ENCODE peak calls at places on chromosomes 12 and 14, in seven cellular contexts. One of them, this sample, is unnamed.
A peak's percentile ranks its signal among the peaks of the same experiment; 100 is the strongest.

GRCh38 chr12:53054112-53054878 is 4.4 kb downstream of the TNS2 start:
- DNase-seq in trophoblast cell: peak; percentile 95
- DNase-seq in IMR-90: peak; percentile 77
- DNase-seq in neuronal stem cell: peak; percentile 93
- DNase-seq in mesenchymal stem cell: peak; percentile 89
- DNase-seq in mesendoderm: peak; percentile 98
- DNase-seq in H9: peak; percentile 99
- DNase-seq in this sample: peak; percentile 97

GRCh38 chr12:51897181-51897580 is 9.3 kb downstream of the ANKRD33 start:
- DNase-seq in IMR-90: no peak
- DNase-seq in neuronal stem cell: no peak
- DNase-seq in mesendoderm: no peak
- DNase-seq in mesenchymal stem cell: no peak
- DNase-seq in H9: no peak
- DNase-seq in trophoblast cell: no peak
- DNase-seq in this sample: no peak

GRCh38 chr12:56122637-56123036 is 4.6 kb downstream of the ZC3H10 start:
- DNase-seq in H9: no peak
- DNase-seq in trophoblast cell: no peak
- DNase-seq in neuronal stem cell: no peak
- DNase-seq in mesenchymal stem cell: peak; percentile 17
- DNase-seq in mesendoderm: no peak
- DNase-seq in IMR-90: no peak
- DNase-seq in this sample: no peak

GRCh38 chr14:100341301-100342031 is 18.3 kb downstream of the SLC25A47 start:
- DNase-seq in IMR-90: peak; percentile 95
- DNase-seq in mesendoderm: no peak
- DNase-seq in mesenchymal stem cell: peak; percentile 97
- DNase-seq in neuronal stem cell: no peak
- DNase-seq in H9: no peak
- DNase-seq in trophoblast cell: peak; percentile 68
- DNase-seq in this sample: no peak

GRCh38 chr14:76920572-76921175 is 94.5 kb downstream of the LRRC74A start:
- DNase-seq in IMR-90: no peak
- DNase-seq in mesenchymal stem cell: peak; percentile 54
- DNase-seq in neuronal stem cell: no peak
- DNase-seq in H9: peak; percentile 64
- DNase-seq in trophoblast cell: no peak
- DNase-seq in mesendoderm: peak; percentile 85
- DNase-seq in this sample: no peak

GRCh38 chr12:58414398-58414871 is 473.1 kb downstream of the ATP23 start:
- DNase-seq in IMR-90: peak; percentile 89
- DNase-seq in neuronal stem cell: no peak
- DNase-seq in trophoblast cell: no peak
- DNase-seq in H9: no peak
- DNase-seq in mesenchymal stem cell: peak; percentile 74
- DNase-seq in mesendoderm: no peak
- DNase-seq in this sample: no peak

GRCh38 chr12:119659289-119659897 is 8.5 kb upstream of the PRKAB1 start:
- DNase-seq in mesendoderm: no peak
- DNase-seq in IMR-90: peak; percentile 24
- DNase-seq in neuronal stem cell: peak; percentile 35
- DNase-seq in mesenchymal stem cell: peak; percentile 44
- DNase-seq in H9: no peak
- DNase-seq in trophoblast cell: peak; percentile 30
- DNase-seq in this sample: no peak

GRCh38 chr14:69571879-69572633 is 2.6 kb downstream of the CCDC177 start:
- DNase-seq in trophoblast cell: no peak
- DNase-seq in IMR-90: peak; percentile 15
- DNase-seq in H9: peak; percentile 75
- DNase-seq in mesendoderm: no peak
- DNase-seq in mesenchymal stem cell: no peak
- DNase-seq in neuronal stem cell: no peak
- DNase-seq in this sample: peak; percentile 69

GRCh38 chr14:60106341-60106740 is 14.6 kb downstream of the PCNX4 start:
- DNase-seq in trophoblast cell: no peak
- DNase-seq in mesendoderm: no peak
- DNase-seq in H9: no peak
- DNase-seq in IMR-90: peak; percentile 76
- DNase-seq in neuronal stem cell: no peak
- DNase-seq in mesenchymal stem cell: peak; percentile 86
- DNase-seq in this sample: no peak

GRCh38 chr12:123655420-123655819 is 15.5 kb upstream of the TCTN2 start:
- DNase-seq in trophoblast cell: no peak
- DNase-seq in neuronal stem cell: no peak
- DNase-seq in H9: no peak
- DNase-seq in mesendoderm: no peak
- DNase-seq in mesenchymal stem cell: no peak
- DNase-seq in IMR-90: no peak
- DNase-seq in this sample: no peak

GRCh38 chr12:100953677-100954076 is 159.1 kb downstream of the ANO4 start:
- DNase-seq in H9: peak; percentile 60
- DNase-seq in mesenchymal stem cell: no peak
- DNase-seq in IMR-90: no peak
- DNase-seq in trophoblast cell: no peak
- DNase-seq in neuronal stem cell: no peak
- DNase-seq in mesendoderm: no peak
- DNase-seq in this sample: peak; percentile 72

GRCh38 chr12:24095245-24095644 is 145.8 kb upstream of the SOX5 start:
- DNase-seq in H9: no peak
- DNase-seq in mesenchymal stem cell: no peak
- DNase-seq in mesendoderm: no peak
- DNase-seq in neuronal stem cell: no peak
- DNase-seq in IMR-90: no peak
- DNase-seq in trophoblast cell: no peak
- DNase-seq in this sample: no peak

GRCh38 chr12:112007945-112008344 is 5.0 kb downstream of the TMEM116 start:
- DNase-seq in H9: no peak
- DNase-seq in mesendoderm: no peak
- DNase-seq in mesenchymal stem cell: no peak
- DNase-seq in IMR-90: peak; percentile 50
- DNase-seq in trophoblast cell: no peak
- DNase-seq in neuronal stem cell: no peak
- DNase-seq in this sample: no peak

GRCh38 chr14:103551338-103551762 is 11.1 kb downstream of the BAG5 start:
- DNase-seq in mesenchymal stem cell: no peak
- DNase-seq in mesendoderm: no peak
- DNase-seq in H9: no peak
- DNase-seq in neuronal stem cell: no peak
- DNase-seq in trophoblast cell: no peak
- DNase-seq in IMR-90: no peak
- DNase-seq in this sample: no peak

GRCh38 chr12:46214668-46215429 is 54.0 kb downstream of the SLC38A1 start:
- DNase-seq in neuronal stem cell: no peak
- DNase-seq in IMR-90: peak; percentile 36
- DNase-seq in mesenchymal stem cell: peak; percentile 38
- DNase-seq in H9: no peak
- DNase-seq in trophoblast cell: no peak
- DNase-seq in mesendoderm: no peak
- DNase-seq in this sample: no peak

GRCh38 chr12:52155048-52155868 is 36.6 kb downstream of the KRT80 start:
- DNase-seq in mesenchymal stem cell: peak; percentile 77
- DNase-seq in mesendoderm: no peak
- DNase-seq in trophoblast cell: no peak
- DNase-seq in IMR-90: no peak
- DNase-seq in H9: peak; percentile 32
- DNase-seq in neuronal stem cell: no peak
- DNase-seq in this sample: no peak

GRCh38 chr14:103089386-103090335 is 4.9 kb upstream of the EXOC3L4 start:
- DNase-seq in IMR-90: no peak
- DNase-seq in H9: no peak
- DNase-seq in mesendoderm: no peak
- DNase-seq in mesenchymal stem cell: no peak
- DNase-seq in neuronal stem cell: no peak
- DNase-seq in trophoblast cell: no peak
- DNase-seq in this sample: no peak

GRCh38 chr12:29222200-29222599 is 73.1 kb downstream of the FAR2 start:
- DNase-seq in IMR-90: no peak
- DNase-seq in neuronal stem cell: no peak
- DNase-seq in mesendoderm: no peak
- DNase-seq in trophoblast cell: no peak
- DNase-seq in mesenchymal stem cell: no peak
- DNase-seq in H9: no peak
- DNase-seq in this sample: no peak

GRCh38 chr12:65280306-65280705 is 1.8 kb downstream of the MSRB3 start:
- DNase-seq in trophoblast cell: no peak
- DNase-seq in mesenchymal stem cell: peak; percentile 27
- DNase-seq in IMR-90: peak; percentile 24
- DNase-seq in H9: no peak
- DNase-seq in mesendoderm: no peak
- DNase-seq in neuronal stem cell: no peak
- DNase-seq in this sample: no peak

GRCh38 chr12:25852792-25853191 is 105.7 kb upstream of the RASSF8 start:
- DNase-seq in IMR-90: peak; percentile 95
- DNase-seq in mesenchymal stem cell: peak; percentile 89
- DNase-seq in H9: no peak
- DNase-seq in mesendoderm: no peak
- DNase-seq in trophoblast cell: no peak
- DNase-seq in neuronal stem cell: no peak
- DNase-seq in this sample: no peak

DNA sequence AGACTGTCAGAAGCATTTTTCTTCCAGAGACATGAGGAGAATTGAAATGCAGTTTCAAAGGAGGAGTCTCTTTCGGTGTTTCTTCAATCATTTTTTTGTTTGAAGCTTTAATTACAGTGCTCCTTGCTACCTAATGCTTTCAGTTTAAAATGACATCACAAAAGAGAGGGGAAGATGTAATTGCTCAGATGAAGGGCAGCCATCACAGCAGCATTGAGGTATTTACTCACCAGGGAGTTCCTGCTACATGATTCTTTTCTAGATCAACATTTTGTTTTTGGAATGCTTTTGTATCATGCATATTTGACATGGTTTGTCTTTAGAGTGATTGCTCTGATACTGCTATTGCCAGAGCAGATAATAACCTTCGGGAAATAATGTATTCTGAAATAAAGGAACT is 28.6 kb downstream of the FLRT2 start:
- DNase-seq in mesenchymal stem cell: no peak
- DNase-seq in neuronal stem cell: no peak
- DNase-seq in H9: no peak
- DNase-seq in IMR-90: no peak
- DNase-seq in trophoblast cell: no peak
- DNase-seq in mesendoderm: no peak
- DNase-seq in this sample: no peak
- H4K8ac ChIP-seq in mesenchymal stem cell: no peak overlapping the region
- H4K8ac ChIP-seq in neuronal stem cell: no peak overlapping the region
- H4K8ac ChIP-seq in H9: no peak overlapping the region
- H4K8ac ChIP-seq in IMR-90: no peak overlapping the region
- H4K8ac ChIP-seq in trophoblast cell: no peak overlapping the region
- H4K8ac ChIP-seq in mesendoderm: no peak overlapping the region
- H4K8ac ChIP-seq in this sample: no peak overlapping the region

GRCh38 chr12:89760783-89761182 is 52.1 kb upstream of the ATP2B1 start:
- DNase-seq in mesenchymal stem cell: no peak
- DNase-seq in IMR-90: no peak
- DNase-seq in mesendoderm: no peak
- DNase-seq in H9: no peak
- DNase-seq in trophoblast cell: no peak
- DNase-seq in neuronal stem cell: no peak
- DNase-seq in this sample: no peak

GRCh38 chr12:89756638-89757321 is 48.1 kb upstream of the ATP2B1 start:
- DNase-seq in neuronal stem cell: no peak
- DNase-seq in mesendoderm: peak; percentile 33
- DNase-seq in H9: no peak
- DNase-seq in trophoblast cell: peak; percentile 60
- DNase-seq in mesenchymal stem cell: peak; percentile 99
- DNase-seq in IMR-90: peak; percentile 99
- DNase-seq in this sample: no peak

GRCh38 chr12:89765959-89766824 is 57.6 kb upstream of the ATP2B1 start:
- DNase-seq in neuronal stem cell: no peak
- DNase-seq in H9: no peak
- DNase-seq in trophoblast cell: no peak
- DNase-seq in mesendoderm: no peak
- DNase-seq in mesenchymal stem cell: no peak
- DNase-seq in IMR-90: no peak
- DNase-seq in this sample: no peak

GRCh38 chr12:89762498-89763170 is 54.0 kb upstream of the ATP2B1 start:
- DNase-seq in IMR-90: no peak
- DNase-seq in mesenchymal stem cell: no peak
- DNase-seq in H9: no peak
- DNase-seq in trophoblast cell: peak; percentile 49
- DNase-seq in mesendoderm: no peak
- DNase-seq in neuronal stem cell: no peak
- DNase-seq in this sample: no peak
- H4K8ac ChIP-seq in IMR-90: no peak overlapping the region
- H4K8ac ChIP-seq in mesenchymal stem cell: no peak overlapping the region
- H4K8ac ChIP-seq in H9: no peak overlapping the region
- H4K8ac ChIP-seq in trophoblast cell: no peak overlapping the region
- H4K8ac ChIP-seq in mesendoderm: no peak overlapping the region
- H4K8ac ChIP-seq in neuronal stem cell: no peak overlapping the region
- H4K8ac ChIP-seq in this sample: no peak overlapping the region

GRCh38 chr12:70306676-70307075 is 59.4 kb upstream of the KCNMB4 start:
- DNase-seq in H9: no peak
- DNase-seq in mesenchymal stem cell: no peak
- DNase-seq in mesendoderm: no peak
- DNase-seq in trophoblast cell: no peak
- DNase-seq in IMR-90: no peak
- DNase-seq in neuronal stem cell: no peak
- DNase-seq in this sample: no peak

GRCh38 chr12:70314145-70314544 is 51.9 kb upstream of the KCNMB4 start:
- DNase-seq in mesenchymal stem cell: no peak
- DNase-seq in H9: no peak
- DNase-seq in trophoblast cell: no peak
- DNase-seq in mesendoderm: no peak
- DNase-seq in neuronal stem cell: no peak
- DNase-seq in IMR-90: no peak
- DNase-seq in this sample: no peak

GRCh38 chr12:70305794-70306193 is 60.3 kb upstream of the KCNMB4 start:
- DNase-seq in mesendoderm: no peak
- DNase-seq in trophoblast cell: no peak
- DNase-seq in neuronal stem cell: no peak
- DNase-seq in mesenchymal stem cell: no peak
- DNase-seq in H9: no peak
- DNase-seq in IMR-90: peak; percentile 65
- DNase-seq in this sample: no peak

GRCh38 chr12:70307868-70308267 is 58.2 kb upstream of the KCNMB4 start:
- DNase-seq in H9: no peak
- DNase-seq in trophoblast cell: no peak
- DNase-seq in IMR-90: no peak
- DNase-seq in mesendoderm: no peak
- DNase-seq in neuronal stem cell: no peak
- DNase-seq in mesenchymal stem cell: no peak
- DNase-seq in this sample: no peak

DNA sequence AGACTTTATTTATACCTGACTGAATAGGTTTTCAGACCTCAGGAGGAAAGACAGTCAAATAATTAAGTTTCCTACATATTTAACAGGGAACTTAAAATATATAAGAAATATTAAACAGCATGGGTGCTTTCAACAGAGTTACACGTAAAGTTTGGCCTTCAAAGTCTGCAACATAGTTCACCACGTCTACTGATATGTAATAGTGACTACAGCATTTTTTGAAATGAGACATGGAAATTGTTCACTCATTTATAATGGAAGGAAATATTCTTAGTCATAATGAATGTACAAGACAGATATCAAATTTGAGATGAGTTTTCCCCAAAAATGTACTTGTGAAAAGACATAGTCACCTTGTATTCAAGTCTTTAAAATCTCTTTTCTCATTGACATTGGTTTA is 56.7 kb upstream of the KCNMB4 start:
- DNase-seq in neuronal stem cell: no peak
- DNase-seq in mesenchymal stem cell: no peak
- DNase-seq in mesendoderm: no peak
- DNase-seq in H9: no peak
- DNase-seq in IMR-90: peak; percentile 3
- DNase-seq in trophoblast cell: no peak
- DNase-seq in this sample: no peak
- H4K8ac ChIP-seq in neuronal stem cell: no peak overlapping the region
- H4K8ac ChIP-seq in mesenchymal stem cell: no peak overlapping the region
- H4K8ac ChIP-seq in mesendoderm: no peak overlapping the region
- H4K8ac ChIP-seq in H9: no peak overlapping the region
- H4K8ac ChIP-seq in IMR-90: no peak overlapping the region
- H4K8ac ChIP-seq in trophoblast cell: no peak overlapping the region
- H4K8ac ChIP-seq in this sample: no peak overlapping the region

GRCh38 chr12:117212563-117213190 is 22.4 kb upstream of the FBXO21 start:
- DNase-seq in trophoblast cell: peak; percentile 69
- DNase-seq in IMR-90: peak; percentile 71
- DNase-seq in mesenchymal stem cell: peak; percentile 78
- DNase-seq in neuronal stem cell: peak; percentile 89
- DNase-seq in mesendoderm: peak; percentile 82
- DNase-seq in H9: peak; percentile 82
- DNase-seq in this sample: peak; percentile 88
- H4K8ac ChIP-seq in trophoblast cell: no peak overlapping the region
- H4K8ac ChIP-seq in IMR-90: no peak overlapping the region
- H4K8ac ChIP-seq in mesenchymal stem cell: no peak overlapping the region
- H4K8ac ChIP-seq in neuronal stem cell: no peak overlapping the region
- H4K8ac ChIP-seq in mesendoderm: no peak overlapping the region
- H4K8ac ChIP-seq in H9: no peak overlapping the region
- H4K8ac ChIP-seq in this sample: no peak overlapping the region